ENCODE peak calls at places on chromosomes 3 and 15, in eight cellular contexts. Q, T, U, P, D, K, R and M are unnamed samples.

GRCh38 chr3:186444974-186445373 is 82.9 kb upstream of the DGKG start:
- DNase-seq in Q (no peak), T (no peak), U (no peak), P (no peak), D (no peak), K (no peak), R (no peak), M (no peak)

GRCh38 chr15:28456476-28457395 is 76.0 kb downstream of the GOLGA8G start:
- DNase-seq in Q (no peak), T (peak; percentile 10), U (no peak), P (peak; percentile 17), D (no peak), K (no peak), R (no peak), M (no peak)

GRCh38 chr3:54760226-54760625 is 167.6 kb downstream of the LRTM1 start:
- DNase-seq in Q (no peak), T (no peak), U (no peak), P (no peak), D (no peak), K (no peak), R (no peak), M (no peak)

GRCh38 chr3:127484601-127485388 is 105.7 kb downstream of the TPRA1 start:
- DNase-seq in Q (no peak), T (no peak), U (no peak), P (no peak), D (no peak), K (no peak), R (peak; percentile 8), M (no peak)

GRCh38 chr3:154766765-154767503 is 313.2 kb upstream of the MME start:
- DNase-seq in Q (no peak), T (no peak), U (no peak), P (no peak), D (no peak), K (no peak), R (no peak), M (no peak)

GRCh38 chr3:52887166-52887565 is 10.2 kb downstream of the STIMATE start:
- DNase-seq in Q (no peak), T (no peak), U (no peak), P (no peak), D (no peak), K (no peak), R (no peak), M (no peak)

GRCh38 chr3:177379045-177379444 is 181.8 kb upstream of the TBL1XR1 start:
- DNase-seq in Q (no peak), T (no peak), U (no peak), P (no peak), D (no peak), K (no peak), R (no peak), M (no peak)

GRCh38 chr3:9222049-9222448 is 27.4 kb downstream of the SRGAP3 start:
- DNase-seq in Q (no peak), T (no peak), U (no peak), P (no peak), D (no peak), K (no peak), R (no peak), M (no peak)

GRCh38 chr15:101026686-101027272 is 107.6 kb downstream of the LRRK1 start:
- DNase-seq in Q (no peak), T (no peak), U (no peak), P (no peak), D (no peak), K (no peak), R (no peak), M (no peak)

GRCh38 chr3:197367081-197367780 is 68.8 kb upstream of the DLG1 start:
- DNase-seq in Q (peak; percentile 98), T (no peak), U (no peak), P (peak; percentile 19), D (no peak), K (no peak), R (peak; percentile 96), M (no peak)

GRCh38 chr15:57555270-57555669 is 36.4 kb upstream of the MYZAP start:
- DNase-seq in Q (no peak), T (no peak), U (no peak), P (no peak), D (no peak), K (no peak), R (peak; percentile 14), M (no peak)

GRCh38 chr15:55407631-55407948 is 569 bp downstream of the CCPG1 start:
- DNase-seq in Q (no peak), T (no peak), U (peak; percentile 25), P (peak; percentile 7), D (no peak), K (no peak), R (peak; percentile 18), M (no peak)

GRCh38 chr3:46383211-46383945 is 12.6 kb downstream of the CCR5 start:
- DNase-seq in Q (no peak), T (no peak), U (no peak), P (no peak), D (no peak), K (no peak), R (no peak), M (no peak)

GRCh38 chr3:114880078-114880477 is 267.0 kb downstream of the ZBTB20 start:
- DNase-seq in Q (peak; percentile 4), T (no peak), U (no peak), P (no peak), D (no peak), K (no peak), R (peak; percentile 34), M (no peak)

GRCh38 chr3:46482632-46483311 is 15.0 kb upstream of the RTP3 start:
- DNase-seq in Q (peak; percentile 9), T (no peak), U (no peak), P (no peak), D (no peak), K (no peak), R (peak; percentile 91), M (no peak)

GRCh38 chr3:82496890-82497560 is 735.6 kb upstream of the GBE1 start:
- DNase-seq in Q (no peak), T (no peak), U (peak; percentile 4), P (peak; percentile 52), D (no peak), K (no peak), R (no peak), M (no peak)

GRCh38 chr3:72776-73175 is 123.8 kb upstream of the CHL1 start:
- DNase-seq in Q (no peak), T (no peak), U (no peak), P (no peak), D (no peak), K (no peak), R (no peak), M (no peak)

GRCh38 chr15:99429681-99430081 is 136.1 kb upstream of the MEF2A start:
- DNase-seq in Q (no peak), T (no peak), U (no peak), P (no peak), D (no peak), K (no peak), R (no peak), M (no peak)

GRCh38 chr3:130699765-130700164 is 46.9 kb downstream of the PIK3R4 start:
- DNase-seq in Q (no peak), T (no peak), U (peak; percentile 19), P (peak; percentile 30), D (no peak), K (peak; percentile 8), R (no peak), M (no peak)

GRCh38 chr3:16936233-16936632 is 51.5 kb downstream of the PLCL2 start:
- DNase-seq in Q (no peak), T (no peak), U (no peak), P (no peak), D (peak; percentile 15), K (no peak), R (no peak), M (no peak)

GRCh38 chr15:99411234-99411633 is 154.6 kb upstream of the MEF2A start:
- DNase-seq in Q (no peak), T (no peak), U (no peak), P (no peak), D (no peak), K (no peak), R (no peak), M (no peak)